ENCODE peak calls at places on chromosomes 4 and X, in four cellular contexts. G is upper lobe of right lung, R is B cell, K is GM10248. V is an unnamed sample.

GRCh38 chrX:47958943-47959342 is 44.8 kb downstream of the ZNF182 start:
- DNase-seq in G (no peak), R (no peak), K (peak), V (no peak)

GRCh38 chrX:140949231-140949630 is 53.2 kb upstream of the SPANXB1 start:
- DNase-seq in G (no peak), R (no peak), K (no peak), V (no peak)

GRCh38 chr4:60683953-60684352 is 516.2 kb upstream of the ADGRL3 start:
- DNase-seq in G (no peak), R (no peak), K (no peak), V (no peak)

GRCh38 chrX:155767101-155767878 is 113.9 kb upstream of the VAMP7 start:
- DNase-seq in G (peak), R (no peak), K (no peak), V (no peak)

GRCh38 chrX:68570598-68570997 is 71.7 kb downstream of the YIPF6 start:
- DNase-seq in G (no peak), R (no peak), K (no peak), V (no peak)

GRCh38 chr4:124146071-124146470 is 566.5 kb downstream of the ANKRD50 start:
- DNase-seq in G (no peak), R (no peak), K (no peak), V (no peak)

GRCh38 chr4:92615049-92615448 is 311.3 kb downstream of the GRID2 start:
- DNase-seq in G (no peak), R (no peak), K (no peak), V (no peak)

GRCh38 chr4:105520819-105521790 is 31.3 kb upstream of the ARHGEF38 start:
- DNase-seq in G (no peak), R (peak), K (peak), V (peak)

GRCh38 chrX:129678176-129678880 is 23.6 kb upstream of the APLN start:
- DNase-seq in G (peak), R (peak), K (no peak), V (no peak)

GRCh38 chr4:95095352-95095974 is 337.7 kb downstream of the BMPR1B start:
- DNase-seq in G (no peak), R (no peak), K (no peak), V (no peak)

GRCh38 chr4:25915359-25915716 is 1.3 kb downstream of the SMIM20 start:
- DNase-seq in G (no peak), R (no peak), K (no peak), V (no peak)

GRCh38 chr4:122783301-122784215 is 43.1 kb upstream of the FGF2 start:
- DNase-seq in G (peak), R (no peak), K (no peak), V (no peak)

GRCh38 chr4:88137112-88137511 is 21.3 kb downstream of the ABCG2 start:
- DNase-seq in G (no peak), R (no peak), K (no peak), V (no peak)

GRCh38 chrX:57286507-57287251 is at the start of gene FAAH2:
- DNase-seq in G (peak), R (peak), K (peak), V (peak)

DNA sequence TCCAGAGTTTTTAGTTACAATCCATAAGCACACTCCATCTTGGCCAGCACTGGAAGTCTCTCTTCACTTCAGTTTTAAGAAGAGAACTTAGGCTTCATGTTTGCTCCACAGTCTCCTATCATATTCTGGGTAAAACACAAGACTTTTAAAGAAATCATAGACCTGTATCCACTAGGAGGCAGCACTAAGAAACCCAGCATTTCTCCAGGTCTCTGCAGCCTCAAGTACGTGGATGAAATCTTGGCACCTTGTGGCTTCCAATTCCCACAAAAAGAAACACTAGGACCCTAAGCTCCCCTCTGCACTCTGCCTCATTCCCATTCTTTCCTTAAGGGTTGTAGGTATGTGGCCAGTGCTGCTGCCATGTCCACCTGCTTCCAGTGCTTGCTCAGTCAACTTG is 367.3 kb upstream of the CASK start:
- DNase-seq in G (no peak), R (no peak), K (no peak), V (no peak)
- TF ChIP-seq CTCF in G (no peak), R (no peak), K (no peak), V (peak)

DNA sequence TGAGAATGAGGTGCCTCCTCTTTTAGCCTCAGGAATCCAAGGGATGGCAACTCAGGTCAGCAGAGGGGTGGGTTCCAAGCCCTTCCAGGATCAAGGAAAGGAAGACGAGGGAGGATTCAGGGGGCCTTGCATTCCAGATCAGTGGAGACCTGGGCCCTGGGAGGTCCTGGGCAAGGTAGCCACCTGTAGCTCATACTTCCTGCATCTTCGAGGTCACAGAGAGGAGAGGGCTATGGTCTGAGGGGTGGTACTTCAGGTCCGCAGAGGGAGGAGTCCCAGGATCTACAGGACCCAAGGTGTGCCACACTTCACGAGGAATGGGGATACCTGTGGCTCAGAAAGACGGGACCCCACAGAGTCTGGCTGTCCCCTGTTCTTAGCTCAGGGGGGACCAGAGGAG is 9.2 kb downstream of the MAGEA4 start:
- DNase-seq in G (no peak), R (no peak), K (no peak), V (no peak)
- TF ChIP-seq CTCF in G (no peak), R (no peak), K (no peak), V (no peak)

DNA sequence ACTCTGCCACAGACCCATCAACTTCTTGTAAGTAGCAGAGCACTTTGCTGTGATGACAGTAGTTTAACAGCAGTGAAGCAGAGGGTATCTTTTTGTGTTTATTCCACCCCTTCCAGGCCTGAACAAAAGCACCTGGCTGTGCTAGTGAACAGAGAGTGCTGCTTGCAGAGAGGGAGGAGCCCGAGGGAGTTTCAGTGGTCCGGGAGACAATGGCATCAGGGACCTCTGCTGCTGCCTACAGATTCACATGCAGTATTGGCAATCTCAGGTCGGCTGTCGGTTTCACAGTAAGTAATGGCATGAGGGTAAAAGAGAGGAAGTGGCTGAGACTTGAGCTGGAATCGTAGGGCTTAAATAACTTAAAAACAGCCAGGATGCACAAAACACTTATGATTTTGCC is 755.8 kb downstream of the RPA4 start:
- DNase-seq in G (no peak), R (no peak), K (no peak), V (no peak)
- TF ChIP-seq CTCF in G (no peak), R (no peak), K (no peak), V (no peak)

GRCh38 chr4:7722716-7723115 is 216.9 kb downstream of the AFAP1 start:
- DNase-seq in G (no peak), R (no peak), K (no peak), V (no peak)

GRCh38 chr4:7723625-7724024 is 216.0 kb downstream of the AFAP1 start:
- DNase-seq in G (no peak), R (no peak), K (no peak), V (no peak)

GRCh38 chr4:7719354-7720174 is 220.1 kb downstream of the AFAP1 start:
- DNase-seq in G (peak), R (peak), K (peak), V (no peak)

GRCh38 chr4:7725951-7726350 is 213.7 kb downstream of the AFAP1 start:
- DNase-seq in G (no peak), R (no peak), K (no peak), V (no peak)

GRCh38 chr4:7721984-7722551 is 217.6 kb downstream of the AFAP1 start:
- DNase-seq in G (no peak), R (no peak), K (no peak), V (no peak)
- TF ChIP-seq CTCF in G (no peak), R (no peak), K (no peak), V (peak)

GRCh38 chr4:931960-932712 is at the start of the genes GAK and TMEM175:
- DNase-seq in G (peak), R (peak), K (peak), V (peak)
- TF ChIP-seq CTCF in G (no peak), R (no peak), K (peak), V (no peak)

DNA sequence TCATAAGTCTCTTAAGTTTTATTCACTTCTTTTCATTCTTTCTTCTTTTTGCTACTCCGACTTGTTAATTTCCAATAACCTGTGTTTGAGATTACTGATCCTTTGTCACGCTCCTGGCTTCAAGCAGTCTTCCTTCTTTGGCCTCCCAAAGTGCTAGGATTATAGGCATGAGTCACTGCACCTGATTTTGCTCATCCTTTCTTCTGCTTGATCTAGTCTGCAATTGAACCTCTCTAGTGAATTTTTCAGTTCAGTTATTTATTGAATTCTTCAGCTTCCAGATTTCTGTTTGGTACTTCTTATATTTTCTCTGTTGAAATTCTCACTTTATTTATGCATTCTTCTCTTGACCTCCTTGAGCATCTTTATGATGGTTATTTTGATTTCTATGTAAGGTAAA is 38.6 kb upstream of the SYTL5 start:
- DNase-seq in G (no peak), R (no peak), K (no peak), V (no peak)
- TF ChIP-seq CTCF in G (no peak), R (no peak), K (no peak), V (no peak)

GRCh38 chr4:34094114-34094513 is 2150.2 kb downstream of the ARAP2 start:
- DNase-seq in G (no peak), R (no peak), K (no peak), V (no peak)
- TF ChIP-seq CTCF in G (no peak), R (no peak), K (no peak), V (no peak)